ENCODE peak calls at places on chromosome 1, in nine cellular contexts. E is activated CD8-positive, alpha-beta memory T cell treated with anti-CD3 and anti-CD28 coated beads, Interleukin-2, amount 50 U/mL, for 48 hours; Z is stimulated activated CD8-positive, alpha-beta memory T cell treated with anti-CD3 and anti-CD28 coated beads, Interleukin-15, amount 100 ng/mL, for 24 hours; M is GM06990; Y is thyroid gland; T is NCI-H1694 treated with DMSO at 0.1 percent for 48 hours; G is GM23338; F is activated CD4-positive, alpha-beta T cell treated with anti-CD3 and anti-CD28 coated beads for 24 hours; S is omental fat pad. C is an unnamed sample.

GRCh38 chr1:31063636-31064035 is 1.9 kb downstream of the PUM1 start:
- DNase-seq in E (no peak), Z (no peak), M (no peak), Y (no peak), T (no peak), G (peak; percentile 30), F (no peak), S (no peak), C (peak; percentile 44)

GRCh38 chr1:37997256-37998088 is 7.7 kb upstream of the SF3A3 start:
- DNase-seq in E (no peak), Z (no peak), M (no peak), Y (no peak), T (no peak), G (no peak), F (no peak), S (no peak), C (no peak)

GRCh38 chr1:33516428-33516827 is 44.0 kb downstream of the ZSCAN20 start:
- DNase-seq in E (no peak), Z (no peak), M (no peak), Y (no peak), T (no peak), G (peak; percentile 21), F (no peak), S (no peak), C (no peak)

GRCh38 chr1:24438423-24438901 is 22.9 kb downstream of the NIPAL3 start:
- DNase-seq in E (no peak), Z (no peak), M (no peak), Y (no peak), T (no peak), G (peak; percentile 29), F (no peak), S (no peak), C (no peak)

GRCh38 chr1:11761988-11762406 is at the start of gene C1orf167:
- DNase-seq in E (peak; percentile 69), Z (no peak), M (no peak), Y (peak; percentile 18), T (no peak), G (peak; percentile 79), F (peak; percentile 21), S (no peak), C (no peak)

GRCh38 chr1:226784081-226785049 is 45.3 kb upstream of the ITPKB start:
- DNase-seq in E (no peak), Z (no peak), M (no peak), Y (no peak), T (no peak), G (no peak), F (no peak), S (no peak), C (no peak)

GRCh38 chr1:218242171-218242570 is 42.9 kb upstream of the RRP15 start:
- DNase-seq in E (no peak), Z (no peak), M (no peak), Y (no peak), T (no peak), G (no peak), F (no peak), S (no peak), C (no peak)

GRCh38 chr1:115179397-115179835 is 90.1 kb upstream of the TSPAN2 start:
- DNase-seq in E (no peak), Z (no peak), M (peak; percentile 1), Y (no peak), T (no peak), G (no peak), F (no peak), S (no peak), C (no peak)

GRCh38 chr1:234954613-234955012 is 174.0 kb downstream of the TOMM20 start:
- DNase-seq in E (peak; percentile 48), Z (no peak), M (no peak), Y (no peak), T (no peak), G (no peak), F (no peak), S (no peak), C (no peak)

GRCh38 chr1:76730027-76730426 is 137.3 kb upstream of the ST6GALNAC5 start:
- DNase-seq in E (no peak), Z (no peak), M (no peak), Y (no peak), T (no peak), G (no peak), F (no peak), S (no peak), C (no peak)

GRCh38 chr1:34898220-34898820 is 31.1 kb downstream of the DLGAP3 start:
- DNase-seq in E (no peak), Z (no peak), M (no peak), Y (no peak), T (no peak), G (no peak), F (no peak), S (no peak), C (no peak)

GRCh38 chr1:225772323-225772768 is 5.3 kb upstream of the SRP9 start:
- DNase-seq in E (no peak), Z (no peak), M (no peak), Y (peak; percentile 90), T (peak; percentile 88), G (peak; percentile 96), F (peak; percentile 26), S (no peak), C (peak; percentile 78)

GRCh38 chr1:181551249-181551648 is 67.9 kb downstream of the CACNA1E start:
- DNase-seq in E (no peak), Z (no peak), M (no peak), Y (peak; percentile 91), T (no peak), G (peak; percentile 34), F (no peak), S (no peak), C (no peak)

GRCh38 chr1:234529661-234530237 is 50.8 kb upstream of the TARBP1 start:
- DNase-seq in E (no peak), Z (no peak), M (no peak), Y (no peak), T (no peak), G (no peak), F (no peak), S (no peak), C (peak; percentile 49)

GRCh38 chr1:43444151-43444826 is 9.4 kb downstream of the HYI start:
- DNase-seq in E (no peak), Z (no peak), M (no peak), Y (no peak), T (no peak), G (no peak), F (no peak), S (no peak), C (no peak)

GRCh38 chr1:15761729-15762128 is 3.1 kb downstream of the FBLIM1 start:
- DNase-seq in E (no peak), Z (no peak), M (no peak), Y (no peak), T (no peak), G (no peak), F (no peak), S (no peak), C (no peak)

GRCh38 chr1:216330262-216330661 is 93.0 kb downstream of the USH2A start:
- DNase-seq in E (no peak), Z (no peak), M (no peak), Y (no peak), T (no peak), G (no peak), F (no peak), S (no peak), C (no peak)

GRCh38 chr1:153549741-153550397 is 811 bp upstream of the S100A3 start:
- DNase-seq in E (no peak), Z (no peak), M (no peak), Y (no peak), T (no peak), G (no peak), F (no peak), S (no peak), C (no peak)

GRCh38 chr1:169078163-169078883 is 28.2 kb upstream of the ATP1B1 start:
- DNase-seq in E (no peak), Z (no peak), M (no peak), Y (no peak), T (no peak), G (no peak), F (no peak), S (no peak), C (no peak)

GRCh38 chr1:51541313-51542050 is 22.4 kb upstream of the EPS15 start:
- DNase-seq in E (no peak), Z (no peak), M (no peak), Y (no peak), T (no peak), G (no peak), F (no peak), S (no peak), C (peak; percentile 41)

GRCh38 chr1:43587594-43587993 is 56.9 kb downstream of the PTPRF start:
- DNase-seq in E (no peak), Z (no peak), M (no peak), Y (no peak), T (no peak), G (no peak), F (no peak), S (no peak), C (no peak)

GRCh38 chr1:31937300-31938183 is 626 bp downstream of the PTP4A2 start:
- DNase-seq in E (peak; percentile 87), Z (peak; percentile 59), M (peak; percentile 79), Y (peak; percentile 83), T (no peak), G (peak; percentile 55), F (peak; percentile 56), S (no peak), C (peak; percentile 39)

GRCh38 chr1:200248541-200248940 is 161.3 kb downstream of the ZNF281 start:
- DNase-seq in E (no peak), Z (no peak), M (no peak), Y (no peak), T (no peak), G (no peak), F (no peak), S (no peak), C (no peak)

GRCh38 chr1:224333309-224333926 is 3.4 kb upstream of the NVL start:
- DNase-seq in E (no peak), Z (no peak), M (peak; percentile 17), Y (no peak), T (peak; percentile 68), G (peak; percentile 81), F (no peak), S (no peak), C (peak; percentile 90)

GRCh38 chr1:51607676-51608075 is 9.2 kb upstream of the OSBPL9 start:
- DNase-seq in E (no peak), Z (no peak), M (no peak), Y (no peak), T (no peak), G (no peak), F (no peak), S (no peak), C (peak; percentile 19)

GRCh38 chr1:37609002-37609401 is 13.3 kb upstream of the GNL2 start:
- DNase-seq in E (no peak), Z (no peak), M (no peak), Y (no peak), T (no peak), G (no peak), F (no peak), S (no peak), C (no peak)